ENCODE peak calls at places on chromosomes 5 and 9, in five cellular contexts. One of them, this sample, is unnamed.

GRCh38 chr9:108860354-108860753 is 1.7 kb upstream of the ACTL7A start:
- DNase-seq in stimulated activated CD4-positive, alpha-beta T cell treated with anti-CD3 and anti-CD28 coated beads, Interleukin-15, amount 100 ng/mL, for 24 hours: no peak
- DNase-seq in Ammon's horn: no peak
- DNase-seq in occipital lobe: no peak
- DNase-seq in uterus: no peak
- DNase-seq in this sample: no peak

GRCh38 chr5:23507278-23507685 is at the start of gene PRDM9:
- DNase-seq in stimulated activated CD4-positive, alpha-beta T cell treated with anti-CD3 and anti-CD28 coated beads, Interleukin-15, amount 100 ng/mL, for 24 hours: peak
- DNase-seq in Ammon's horn: peak
- DNase-seq in uterus: peak
- DNase-seq in occipital lobe: no peak
- DNase-seq in this sample: peak

GRCh38 chr9:37914701-37915358 is 10.9 kb upstream of the SLC25A51 start:
- DNase-seq in Ammon's horn: no peak
- DNase-seq in occipital lobe: no peak
- DNase-seq in uterus: no peak
- DNase-seq in stimulated activated CD4-positive, alpha-beta T cell treated with anti-CD3 and anti-CD28 coated beads, Interleukin-15, amount 100 ng/mL, for 24 hours: no peak
- DNase-seq in this sample: no peak

GRCh38 chr9:36903541-36904435 is 130.3 kb downstream of the PAX5 start:
- DNase-seq in stimulated activated CD4-positive, alpha-beta T cell treated with anti-CD3 and anti-CD28 coated beads, Interleukin-15, amount 100 ng/mL, for 24 hours: peak
- DNase-seq in occipital lobe: no peak
- DNase-seq in uterus: no peak
- DNase-seq in Ammon's horn: no peak
- DNase-seq in this sample: peak

GRCh38 chr9:102483666-102484065 is 511.5 kb upstream of the CYLC2 start:
- DNase-seq in occipital lobe: no peak
- DNase-seq in stimulated activated CD4-positive, alpha-beta T cell treated with anti-CD3 and anti-CD28 coated beads, Interleukin-15, amount 100 ng/mL, for 24 hours: no peak
- DNase-seq in Ammon's horn: no peak
- DNase-seq in uterus: no peak
- DNase-seq in this sample: no peak

GRCh38 chr5:73280821-73281746 is 108.1 kb downstream of the TMEM174 start:
- DNase-seq in Ammon's horn: peak
- DNase-seq in occipital lobe: no peak
- DNase-seq in stimulated activated CD4-positive, alpha-beta T cell treated with anti-CD3 and anti-CD28 coated beads, Interleukin-15, amount 100 ng/mL, for 24 hours: no peak
- DNase-seq in uterus: no peak
- DNase-seq in this sample: peak

GRCh38 chr5:162567644-162568043 is 500.1 kb downstream of the GABRG2 start:
- DNase-seq in occipital lobe: no peak
- DNase-seq in Ammon's horn: no peak
- DNase-seq in uterus: no peak
- DNase-seq in stimulated activated CD4-positive, alpha-beta T cell treated with anti-CD3 and anti-CD28 coated beads, Interleukin-15, amount 100 ng/mL, for 24 hours: no peak
- DNase-seq in this sample: peak

GRCh38 chr9:101737705-101738565 is 512 bp downstream of the GRIN3A start:
- DNase-seq in stimulated activated CD4-positive, alpha-beta T cell treated with anti-CD3 and anti-CD28 coated beads, Interleukin-15, amount 100 ng/mL, for 24 hours: peak
- DNase-seq in uterus: no peak
- DNase-seq in occipital lobe: no peak
- DNase-seq in Ammon's horn: peak
- DNase-seq in this sample: no peak

GRCh38 chr5:13745508-13745907 is 199.0 kb downstream of the DNAH5 start:
- DNase-seq in Ammon's horn: no peak
- DNase-seq in uterus: no peak
- DNase-seq in stimulated activated CD4-positive, alpha-beta T cell treated with anti-CD3 and anti-CD28 coated beads, Interleukin-15, amount 100 ng/mL, for 24 hours: no peak
- DNase-seq in occipital lobe: no peak
- DNase-seq in this sample: no peak

GRCh38 chr5:141664733-141665461 is 13.7 kb upstream of the FCHSD1 start:
- DNase-seq in stimulated activated CD4-positive, alpha-beta T cell treated with anti-CD3 and anti-CD28 coated beads, Interleukin-15, amount 100 ng/mL, for 24 hours: peak
- DNase-seq in occipital lobe: peak
- DNase-seq in uterus: peak
- DNase-seq in Ammon's horn: peak
- DNase-seq in this sample: peak

GRCh38 chr5:124822647-124823046 is 76.2 kb upstream of the ZNF608 start:
- DNase-seq in Ammon's horn: no peak
- DNase-seq in uterus: no peak
- DNase-seq in occipital lobe: no peak
- DNase-seq in stimulated activated CD4-positive, alpha-beta T cell treated with anti-CD3 and anti-CD28 coated beads, Interleukin-15, amount 100 ng/mL, for 24 hours: no peak
- DNase-seq in this sample: no peak

GRCh38 chr9:124458441-124458840 is 8.2 kb downstream of the ADGRD2 start:
- DNase-seq in Ammon's horn: no peak
- DNase-seq in stimulated activated CD4-positive, alpha-beta T cell treated with anti-CD3 and anti-CD28 coated beads, Interleukin-15, amount 100 ng/mL, for 24 hours: no peak
- DNase-seq in uterus: no peak
- DNase-seq in occipital lobe: no peak
- DNase-seq in this sample: no peak

GRCh38 chr5:106292654-106293053 is 1378.1 kb downstream of the EFNA5 start:
- DNase-seq in stimulated activated CD4-positive, alpha-beta T cell treated with anti-CD3 and anti-CD28 coated beads, Interleukin-15, amount 100 ng/mL, for 24 hours: no peak
- DNase-seq in occipital lobe: no peak
- DNase-seq in Ammon's horn: no peak
- DNase-seq in uterus: no peak
- DNase-seq in this sample: no peak

GRCh38 chr9:127162567-127163365 is 40.3 kb upstream of the ANGPTL2 start:
- DNase-seq in Ammon's horn: peak
- DNase-seq in stimulated activated CD4-positive, alpha-beta T cell treated with anti-CD3 and anti-CD28 coated beads, Interleukin-15, amount 100 ng/mL, for 24 hours: no peak
- DNase-seq in uterus: no peak
- DNase-seq in occipital lobe: peak
- DNase-seq in this sample: no peak

GRCh38 chr9:114484854-114485443 is 20.3 kb downstream of the WHRN start:
- DNase-seq in Ammon's horn: no peak
- DNase-seq in occipital lobe: no peak
- DNase-seq in uterus: no peak
- DNase-seq in stimulated activated CD4-positive, alpha-beta T cell treated with anti-CD3 and anti-CD28 coated beads, Interleukin-15, amount 100 ng/mL, for 24 hours: peak
- DNase-seq in this sample: no peak

GRCh38 chr5:160339406-160340140 is 27.2 kb upstream of the CCNJL start:
- DNase-seq in Ammon's horn: peak
- DNase-seq in uterus: no peak
- DNase-seq in stimulated activated CD4-positive, alpha-beta T cell treated with anti-CD3 and anti-CD28 coated beads, Interleukin-15, amount 100 ng/mL, for 24 hours: no peak
- DNase-seq in occipital lobe: no peak
- DNase-seq in this sample: no peak

GRCh38 chr9:4301971-4302427 is 2.1 kb upstream of the GLIS3 start:
- DNase-seq in stimulated activated CD4-positive, alpha-beta T cell treated with anti-CD3 and anti-CD28 coated beads, Interleukin-15, amount 100 ng/mL, for 24 hours: peak
- DNase-seq in occipital lobe: peak
- DNase-seq in uterus: peak
- DNase-seq in Ammon's horn: peak
- DNase-seq in this sample: peak

GRCh38 chr9:38662763-38663593 is 42.6 kb upstream of the ANKRD18A start:
- DNase-seq in uterus: no peak
- DNase-seq in Ammon's horn: peak
- DNase-seq in stimulated activated CD4-positive, alpha-beta T cell treated with anti-CD3 and anti-CD28 coated beads, Interleukin-15, amount 100 ng/mL, for 24 hours: no peak
- DNase-seq in occipital lobe: peak
- DNase-seq in this sample: no peak

GRCh38 chr5:32712463-32713395 is 1.6 kb downstream of the NPR3 start:
- DNase-seq in uterus: no peak
- DNase-seq in Ammon's horn: no peak
- DNase-seq in occipital lobe: no peak
- DNase-seq in stimulated activated CD4-positive, alpha-beta T cell treated with anti-CD3 and anti-CD28 coated beads, Interleukin-15, amount 100 ng/mL, for 24 hours: peak
- DNase-seq in this sample: no peak

GRCh38 chr9:76338418-76338817 is 55.8 kb downstream of the RFK start:
- DNase-seq in occipital lobe: no peak
- DNase-seq in Ammon's horn: no peak
- DNase-seq in uterus: no peak
- DNase-seq in stimulated activated CD4-positive, alpha-beta T cell treated with anti-CD3 and anti-CD28 coated beads, Interleukin-15, amount 100 ng/mL, for 24 hours: no peak
- DNase-seq in this sample: no peak

GRCh38 chr5:148720257-148720656 is 65.9 kb upstream of the HTR4 start:
- DNase-seq in Ammon's horn: no peak
- DNase-seq in stimulated activated CD4-positive, alpha-beta T cell treated with anti-CD3 and anti-CD28 coated beads, Interleukin-15, amount 100 ng/mL, for 24 hours: no peak
- DNase-seq in uterus: no peak
- DNase-seq in occipital lobe: no peak
- DNase-seq in this sample: no peak

GRCh38 chr5:126107381-126107780 is 315.8 kb upstream of the GRAMD2B start:
- DNase-seq in occipital lobe: no peak
- DNase-seq in Ammon's horn: no peak
- DNase-seq in stimulated activated CD4-positive, alpha-beta T cell treated with anti-CD3 and anti-CD28 coated beads, Interleukin-15, amount 100 ng/mL, for 24 hours: no peak
- DNase-seq in uterus: no peak
- DNase-seq in this sample: no peak

GRCh38 chr5:61651202-61651601 is 319.1 kb downstream of the ZSWIM6 start:
- DNase-seq in occipital lobe: no peak
- DNase-seq in uterus: no peak
- DNase-seq in stimulated activated CD4-positive, alpha-beta T cell treated with anti-CD3 and anti-CD28 coated beads, Interleukin-15, amount 100 ng/mL, for 24 hours: no peak
- DNase-seq in Ammon's horn: no peak
- DNase-seq in this sample: no peak

GRCh38 chr5:88686743-88687142 is 196.2 kb downstream of the MEF2C start:
- DNase-seq in occipital lobe: peak
- DNase-seq in Ammon's horn: no peak
- DNase-seq in stimulated activated CD4-positive, alpha-beta T cell treated with anti-CD3 and anti-CD28 coated beads, Interleukin-15, amount 100 ng/mL, for 24 hours: no peak
- DNase-seq in uterus: no peak
- DNase-seq in this sample: no peak

GRCh38 chr9:134495881-134496412 is 145.7 kb upstream of the COL5A1 start:
- DNase-seq in uterus: no peak
- DNase-seq in Ammon's horn: no peak
- DNase-seq in stimulated activated CD4-positive, alpha-beta T cell treated with anti-CD3 and anti-CD28 coated beads, Interleukin-15, amount 100 ng/mL, for 24 hours: no peak
- DNase-seq in occipital lobe: no peak
- DNase-seq in this sample: no peak

GRCh38 chr9:108056083-108056804 is 566.7 kb upstream of the KLF4 start:
- DNase-seq in occipital lobe: no peak
- DNase-seq in stimulated activated CD4-positive, alpha-beta T cell treated with anti-CD3 and anti-CD28 coated beads, Interleukin-15, amount 100 ng/mL, for 24 hours: no peak
- DNase-seq in uterus: no peak
- DNase-seq in Ammon's horn: no peak
- DNase-seq in this sample: no peak

GRCh38 chr9:34279431-34279830 is 49.6 kb downstream of the KIF24 start:
- DNase-seq in Ammon's horn: no peak
- DNase-seq in occipital lobe: no peak
- DNase-seq in stimulated activated CD4-positive, alpha-beta T cell treated with anti-CD3 and anti-CD28 coated beads, Interleukin-15, amount 100 ng/mL, for 24 hours: no peak
- DNase-seq in uterus: no peak
- DNase-seq in this sample: no peak

GRCh38 chr5:132830436-132831094 is at the start of gene SHROOM1:
- DNase-seq in occipital lobe: no peak
- DNase-seq in Ammon's horn: no peak
- DNase-seq in uterus: peak
- DNase-seq in stimulated activated CD4-positive, alpha-beta T cell treated with anti-CD3 and anti-CD28 coated beads, Interleukin-15, amount 100 ng/mL, for 24 hours: peak
- DNase-seq in this sample: peak

GRCh38 chr9:69140123-69140741 is 33.8 kb upstream of the TJP2 start:
- DNase-seq in stimulated activated CD4-positive, alpha-beta T cell treated with anti-CD3 and anti-CD28 coated beads, Interleukin-15, amount 100 ng/mL, for 24 hours: no peak
- DNase-seq in Ammon's horn: no peak
- DNase-seq in occipital lobe: no peak
- DNase-seq in uterus: no peak
- DNase-seq in this sample: no peak

GRCh38 chr5:179257190-179257741 is 88.0 kb downstream of the ADAMTS2 start:
- DNase-seq in Ammon's horn: no peak
- DNase-seq in stimulated activated CD4-positive, alpha-beta T cell treated with anti-CD3 and anti-CD28 coated beads, Interleukin-15, amount 100 ng/mL, for 24 hours: no peak
- DNase-seq in uterus: peak
- DNase-seq in occipital lobe: no peak
- DNase-seq in this sample: no peak